ENCODE peak calls at places on chromosomes 4 and X, in six cellular contexts. O, A, N, F, G and C are unnamed samples.

GRCh38 chr4:38752393-38752961 is 30.3 kb downstream of the TLR10 start:
- DNase-seq in O (no peak), A (no peak), N (no peak), F (peak), G (no peak), C (no peak)

GRCh38 chr4:16530688-16531635 is 304.7 kb upstream of the TAPT1 start:
- DNase-seq in O (no peak), A (no peak), N (no peak), F (no peak), G (no peak), C (peak)

GRCh38 chr4:94927696-94928095 is 169.9 kb downstream of the BMPR1B start:
- DNase-seq in O (no peak), A (no peak), N (no peak), F (no peak), G (no peak), C (no peak)

GRCh38 chrX:96770315-96770714 is 85.7 kb downstream of the DIAPH2 start:
- DNase-seq in O (no peak), A (no peak), N (peak), F (no peak), G (no peak), C (no peak)

GRCh38 chr4:134337584-134337983 is 136.0 kb upstream of the PABPC4L start:
- DNase-seq in O (no peak), A (no peak), N (no peak), F (no peak), G (no peak), C (no peak)

GRCh38 chr4:72631296-72631695 is 62.3 kb upstream of the ADAMTS3 start:
- DNase-seq in O (no peak), A (peak), N (peak), F (no peak), G (no peak), C (peak)

GRCh38 chrX:70422886-70423336 is at the start of gene GDPD2:
- DNase-seq in O (no peak), A (no peak), N (peak), F (no peak), G (no peak), C (no peak)

GRCh38 chr4:46955601-46956000 is 37.8 kb downstream of the GABRA4 start:
- DNase-seq in O (no peak), A (no peak), N (no peak), F (no peak), G (no peak), C (no peak)

GRCh38 chr4:184688447-184688846 is 38.9 kb downstream of the PRIMPOL start:
- DNase-seq in O (no peak), A (no peak), N (peak), F (no peak), G (no peak), C (peak)

GRCh38 chrX:21524008-21524407 is 134.1 kb downstream of the KLHL34 start:
- DNase-seq in O (no peak), A (no peak), N (peak), F (no peak), G (no peak), C (no peak)

GRCh38 chr4:69568787-69569186 is 70.7 kb downstream of the UGT2A2 start:
- DNase-seq in O (no peak), A (no peak), N (no peak), F (no peak), G (no peak), C (no peak)

GRCh38 chrX:8919801-8920200 is 114.1 kb downstream of the FAM9B start:
- DNase-seq in O (no peak), A (no peak), N (no peak), F (no peak), G (no peak), C (no peak)

GRCh38 chr4:8772499-8773123 is 99.0 kb downstream of the HMX1 start:
- DNase-seq in O (no peak), A (no peak), N (no peak), F (no peak), G (no peak), C (no peak)

GRCh38 chr4:41458689-41459088 is 79.3 kb upstream of the LIMCH1 start:
- DNase-seq in O (no peak), A (no peak), N (peak), F (no peak), G (no peak), C (no peak)

GRCh38 chr4:70505152-70505748 is 13.1 kb upstream of the AMTN start:
- DNase-seq in O (peak), A (peak), N (peak), F (no peak), G (no peak), C (peak)

GRCh38 chrX:52424658-52425057 is 55.8 kb downstream of the XAGE2 start:
- DNase-seq in O (no peak), A (no peak), N (peak), F (no peak), G (no peak), C (no peak)

GRCh38 chr4:67549123-67549522 is 3.8 kb upstream of the CENPC start:
- DNase-seq in O (no peak), A (no peak), N (peak), F (no peak), G (no peak), C (no peak)

GRCh38 chr4:168674869-168675268 is 178.0 kb downstream of the PALLD start:
- DNase-seq in O (no peak), A (no peak), N (peak), F (no peak), G (no peak), C (no peak)

GRCh38 chr4:56118055-56118454 is 169.3 kb downstream of the CEP135 start:
- DNase-seq in O (no peak), A (no peak), N (no peak), F (no peak), G (no peak), C (no peak)

GRCh38 chr4:56106755-56107154 is 158.0 kb downstream of the CEP135 start:
- DNase-seq in O (no peak), A (no peak), N (no peak), F (no peak), G (no peak), C (no peak)

DNA sequence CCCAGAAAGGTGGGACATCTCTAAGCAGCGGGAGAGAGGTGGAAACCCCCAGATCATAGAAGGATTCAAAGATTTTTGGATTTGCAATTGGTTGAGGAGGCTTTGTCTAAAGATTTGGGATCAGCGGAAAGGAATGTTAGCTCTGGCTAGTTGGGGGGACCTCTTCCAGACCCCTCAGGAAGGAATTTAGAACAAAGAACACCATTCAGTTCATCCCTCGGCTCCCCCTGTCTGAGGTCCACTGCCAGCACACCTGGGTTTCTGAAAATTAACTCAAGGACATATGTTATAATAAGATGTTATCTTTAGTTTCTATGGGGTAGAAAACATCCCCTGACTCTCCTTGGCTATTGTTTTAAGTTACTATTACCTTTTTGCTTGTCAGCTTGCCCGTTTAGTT is 163.6 kb downstream of the CEP135 start:
- DNase-seq in O (no peak), A (no peak), N (no peak), F (no peak), G (no peak), C (no peak)
- TF ChIP-seq CTCF in O (no peak), A (no peak), N (peak), F (no peak), G (no peak), C (no peak)

GRCh38 chr4:105594094-105595010 is 41.9 kb downstream of the ARHGEF38 start:
- DNase-seq in O (no peak), A (no peak), N (peak), F (peak), G (no peak), C (no peak)
- H3K4me3 ChIP-seq in O (peak), A (no peak), N (no peak), F (peak), G (no peak), C (no peak)

DNA sequence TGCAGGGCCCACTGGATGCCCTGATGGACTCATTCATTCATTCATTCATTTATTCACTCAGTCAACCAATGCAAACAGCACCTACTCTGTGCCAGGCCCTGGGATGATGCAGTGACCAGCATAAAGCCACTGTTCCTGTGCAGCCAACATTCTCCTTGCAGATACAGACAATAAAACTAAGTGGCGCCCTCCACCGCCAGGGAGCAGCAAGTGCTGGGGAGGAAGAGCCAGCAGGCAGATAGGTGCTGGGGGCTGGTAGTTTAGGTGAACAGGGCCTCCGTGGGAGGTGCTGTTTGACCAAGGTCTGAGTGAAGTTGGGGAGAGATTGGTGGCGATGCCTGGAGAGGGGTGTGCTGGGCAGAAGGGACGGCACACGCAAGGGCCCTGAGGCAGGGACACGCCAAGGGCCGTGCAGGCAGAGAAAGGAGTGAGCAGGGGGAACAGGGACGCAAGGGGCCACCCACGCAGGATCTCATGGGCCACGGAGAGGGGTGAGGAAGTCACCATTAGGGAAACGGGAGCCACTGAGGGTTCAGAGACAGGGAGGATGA is 65.5 kb downstream of the WFS1 start:
- DNase-seq in O (peak), A (no peak), N (no peak), F (no peak), G (no peak), C (no peak)
- TF ChIP-seq CTCF in O (no peak), A (no peak), N (no peak), F (no peak), G (no peak), C (peak)

DNA sequence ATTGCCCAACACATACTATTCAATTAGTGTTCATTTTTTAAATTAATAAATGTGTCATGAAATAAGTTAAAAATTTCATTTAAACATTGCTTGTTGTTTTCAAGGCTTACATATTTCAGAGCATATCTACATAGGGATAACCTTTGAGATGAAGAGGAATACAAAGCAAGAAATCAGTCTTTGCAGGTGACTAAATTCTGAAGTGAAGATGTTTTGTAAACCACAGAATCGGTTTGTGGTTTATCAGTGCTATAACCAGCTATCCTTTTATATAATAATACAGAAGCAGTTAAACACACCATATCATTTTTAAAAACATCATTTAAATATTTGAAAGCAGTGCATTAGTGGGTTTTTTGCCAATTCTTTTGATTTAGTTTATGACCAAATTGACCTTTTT is 26.9 kb downstream of the FAM241A start:
- DNase-seq in O (no peak), A (no peak), N (no peak), F (no peak), G (no peak), C (no peak)
- H3K4me3 ChIP-seq in O (no peak), A (no peak), N (no peak), F (no peak), G (no peak), C (no peak)

DNA sequence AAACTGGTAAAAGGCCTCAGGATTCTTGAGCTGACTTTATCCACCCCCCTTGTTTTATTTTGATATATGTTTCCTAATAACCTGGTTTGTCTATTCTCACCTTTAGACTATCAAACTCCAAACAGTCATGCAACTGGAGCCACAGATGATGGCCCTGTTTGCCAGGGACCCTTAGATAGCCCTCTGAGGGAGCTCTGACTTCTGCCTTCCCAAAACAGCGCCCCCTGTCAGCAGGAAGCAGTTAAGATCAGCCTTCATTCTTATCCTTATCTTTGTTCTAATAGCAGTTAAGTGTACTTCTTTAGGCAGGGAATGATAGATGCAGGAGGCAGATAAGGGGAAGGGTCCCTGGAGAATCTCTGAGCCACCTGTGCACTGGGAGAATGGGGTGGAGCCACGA is 27.5 kb upstream of the CXCL13 start:
- DNase-seq in O (no peak), A (no peak), N (no peak), F (no peak), G (no peak), C (no peak)
- TF ChIP-seq CTCF in O (no peak), A (no peak), N (peak), F (peak), G (peak), C (peak)

DNA sequence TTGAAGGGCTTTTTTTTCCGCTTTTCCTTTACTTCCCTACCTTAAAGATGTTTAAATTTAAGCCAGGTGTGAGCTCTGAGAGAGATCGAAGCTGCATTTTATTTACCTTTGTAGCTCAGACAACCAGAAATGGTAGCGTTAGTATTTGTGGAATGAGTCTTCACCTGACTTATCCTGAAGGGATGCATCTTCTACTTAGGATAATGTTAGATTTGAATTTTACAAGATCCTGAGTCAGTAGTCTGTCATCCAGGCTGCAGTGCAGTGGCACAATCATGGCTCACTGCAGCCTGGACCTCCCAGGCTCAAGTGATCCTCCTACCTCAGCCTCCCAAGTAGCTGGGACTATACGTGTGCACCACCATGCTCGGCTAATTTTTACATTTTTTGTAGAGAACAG is 26.2 kb downstream of the TMSB4X start:
- DNase-seq in O (no peak), A (no peak), N (peak), F (no peak), G (no peak), C (no peak)
- H3K4me3 ChIP-seq in O (no peak), A (no peak), N (no peak), F (no peak), G (no peak), C (no peak)

GRCh38 chr4:132227349-132228165 is 921.5 kb upstream of the PCDH10 start:
- DNase-seq in O (no peak), A (no peak), N (peak), F (no peak), G (no peak), C (no peak)
- TF ChIP-seq CTCF in O (no peak), A (no peak), N (peak), F (peak), G (no peak), C (peak)